ENCODE peak calls at places on chromosomes 16 and 17, in six cellular contexts. Z is H54, X is HL-60, F is right cardiac atrium, T is NCI-H1694, U is IMR-90. H is an unnamed sample.

GRCh38 chr17:5467416-5467815 is 1.4 kb downstream of the DHX33 start:
- DNase-seq in X (no peak), F (no peak), T (no peak), Z (no peak), U (no peak), H (peak; percentile 22)

GRCh38 chr17:76736349-76737081 is 616 bp downstream of the SRSF2 start:
- DNase-seq in F (peak; percentile 92), T (no peak), X (peak; percentile 36), U (peak; percentile 60), Z (no peak), H (peak; percentile 77)

GRCh38 chr16:49811630-49812334 is 44.1 kb downstream of the ZNF423 start:
- DNase-seq in Z (no peak), F (peak; percentile 74), U (no peak), T (no peak), X (no peak), H (no peak)

GRCh38 chr17:31834448-31834847 is 24.6 kb downstream of the COPRS start:
- DNase-seq in F (no peak), X (peak; percentile 44), Z (no peak), U (no peak), T (no peak), H (no peak)

GRCh38 chr16:1907226-1907849 is 10.9 kb downstream of the HS3ST6 start:
- DNase-seq in Z (no peak), T (no peak), X (no peak), F (no peak), U (no peak), H (no peak)

GRCh38 chr17:4986403-4986802 is 1.1 kb downstream of the CAMTA2 start:
- DNase-seq in F (peak; percentile 53), U (no peak), T (no peak), Z (no peak), X (no peak), H (peak; percentile 55)

GRCh38 chr16:27313422-27314160 is at the start of gene IL4R:
- DNase-seq in X (peak; percentile 42), Z (peak; percentile 55), U (peak; percentile 77), T (no peak), F (peak; percentile 90), H (peak; percentile 83)

GRCh38 chr17:22703204-22703603 is 1010.9 kb downstream of the KCNJ18 start:
- DNase-seq in X (peak; percentile 4), T (peak; percentile 1), U (no peak), F (no peak), Z (no peak), H (no peak)

GRCh38 chr16:30659507-30660423 is 1.5 kb downstream of the FBRS start:
- DNase-seq in F (peak; percentile 75), T (no peak), Z (no peak), X (peak; percentile 27), U (no peak), H (peak; percentile 27)

GRCh38 chr17:13265306-13265705 is 247.5 kb upstream of the ELAC2 start:
- DNase-seq in F (no peak), Z (no peak), T (no peak), X (no peak), U (no peak), H (peak; percentile 16)

GRCh38 chr16:65229191-65229662 is 107.4 kb upstream of the CDH11 start:
- DNase-seq in F (no peak), Z (no peak), X (no peak), T (no peak), U (peak; percentile 86), H (peak; percentile 74)

GRCh38 chr16:89922884-89923639 is at the start of gene TUBB3:
- DNase-seq in T (peak; percentile 58), F (peak; percentile 91), X (no peak), Z (peak; percentile 90), U (peak; percentile 77), H (peak; percentile 86)

GRCh38 chr16:19980866-19981265 is 92.8 kb downstream of the GPR139 start:
- DNase-seq in Z (peak; percentile 25), U (peak; percentile 3), T (no peak), F (no peak), X (no peak), H (no peak)

GRCh38 chr16:15963307-15963910 is 14.0 kb downstream of the ABCC1 start:
- DNase-seq in U (no peak), Z (no peak), F (peak; percentile 58), T (no peak), X (no peak), H (no peak)

GRCh38 chr17:69357701-69358100 is 30.8 kb upstream of the ABCA5 start:
- DNase-seq in X (no peak), F (no peak), Z (no peak), U (no peak), T (peak; percentile 23), H (peak; percentile 0)

GRCh38 chr17:20920813-20921199 is 122.0 kb downstream of the USP22 start:
- DNase-seq in X (no peak), T (no peak), U (peak; percentile 53), Z (no peak), F (no peak), H (peak; percentile 80)

GRCh38 chr17:75856062-75856681 is 1.0 kb upstream of the WBP2 start:
- DNase-seq in U (peak; percentile 31), Z (no peak), F (no peak), T (no peak), X (no peak), H (no peak)

GRCh38 chr16:53509906-53510703 is 7.1 kb upstream of the AKTIP start:
- DNase-seq in X (peak; percentile 41), Z (peak; percentile 67), T (peak; percentile 46), U (peak; percentile 62), F (peak; percentile 84), H (peak; percentile 79)

GRCh38 chr17:12900474-12900873 is 111.2 kb downstream of the ARHGAP44 start:
- DNase-seq in T (no peak), F (no peak), X (no peak), Z (no peak), U (no peak), H (no peak)

GRCh38 chr17:32903774-32904673 is 23.9 kb upstream of the TMEM98 start:
- DNase-seq in X (no peak), F (no peak), T (no peak), Z (no peak), U (no peak), H (no peak)

GRCh38 chr17:29162082-29162908 is 17.9 kb downstream of the MYO18A start:
- DNase-seq in U (no peak), T (no peak), X (no peak), F (no peak), Z (no peak), H (no peak)

GRCh38 chr17:48542956-48543853 is 1.7 kb downstream of the HOXB2 start:
- DNase-seq in F (peak; percentile 75), X (no peak), U (peak; percentile 67), Z (no peak), T (peak; percentile 11), H (peak; percentile 58)

GRCh38 chr17:69577098-69577497 is 162.6 kb downstream of the MAP2K6 start:
- DNase-seq in T (no peak), U (no peak), Z (no peak), F (no peak), X (no peak), H (no peak)

GRCh38 chr17:61485067-61485775 is 33.0 kb downstream of the TBX4 start:
- DNase-seq in Z (no peak), X (no peak), T (no peak), F (no peak), U (peak; percentile 45), H (no peak)

GRCh38 chr17:77887110-77887463 is 71.4 kb upstream of the TNRC6C start:
- DNase-seq in T (no peak), Z (no peak), F (no peak), X (no peak), U (no peak), H (no peak)

GRCh38 chr17:62869885-62870580 is 61.9 kb upstream of the MARCHF10 start:
- DNase-seq in X (no peak), U (peak; percentile 88), F (no peak), Z (no peak), T (peak; percentile 79), H (peak; percentile 73)

GRCh38 chr16:695355-696089 is 5.3 kb upstream of the WDR24 start:
- DNase-seq in U (no peak), Z (no peak), X (peak; percentile 68), F (no peak), T (no peak), H (no peak)

GRCh38 chr16:66928702-66929388 is 3.5 kb upstream of the RRAD start:
- DNase-seq in F (no peak), X (peak; percentile 45), U (peak; percentile 35), T (peak; percentile 35), Z (no peak), H (peak; percentile 45)